ENCODE peak calls at places on chromosomes 1 and 21, in eight cellular contexts. S is lower leg skin, Z is neural progenitor cell, K is AG10803, P is heart left ventricle, O is GM23338, R is NT2/D1, Y is right atrium auricular region. W is an unnamed sample.

GRCh38 chr1:7642781-7643180 is 128.3 kb upstream of the VAMP3 start:
- DNase-seq in S (no peak), Z (no peak), K (no peak), P (peak; percentile 18), O (peak; percentile 43), R (no peak), Y (no peak), W (no peak)

GRCh38 chr1:173107696-173108095 is 57.0 kb upstream of the TNFSF18 start:
- DNase-seq in S (no peak), Z (no peak), K (no peak), P (no peak), O (no peak), R (no peak), Y (no peak), W (no peak)

GRCh38 chr1:56516539-56517252 is 62.7 kb downstream of the PLPP3 start:
- DNase-seq in S (peak; percentile 44), Z (no peak), K (peak; percentile 51), P (no peak), O (peak; percentile 84), R (no peak), Y (no peak), W (no peak)

GRCh38 chr1:92486251-92487077 is at the start of gene GFI1:
- DNase-seq in S (no peak), Z (peak; percentile 74), K (no peak), P (peak; percentile 75), O (peak; percentile 76), R (no peak), Y (no peak), W (no peak)

GRCh38 chr1:13699936-13700520 is at the start of gene PRDM2:
- DNase-seq in S (no peak), Z (peak; percentile 74), K (peak; percentile 42), P (peak; percentile 84), O (peak; percentile 55), R (peak; percentile 13), Y (no peak), W (peak; percentile 28)

GRCh38 chr1:206000641-206001339 is 2.4 kb downstream of the RAB7B start:
- DNase-seq in S (no peak), Z (no peak), K (peak; percentile 14), P (no peak), O (no peak), R (no peak), Y (no peak), W (no peak)

GRCh38 chr1:201217146-201217545 is 26.5 kb downstream of the IGFN1 start:
- DNase-seq in S (peak; percentile 6), Z (no peak), K (no peak), P (no peak), O (no peak), R (no peak), Y (peak; percentile 13), W (no peak)

GRCh38 chr1:78716186-78716585 is 66.6 kb downstream of the IFI44 start:
- DNase-seq in S (no peak), Z (no peak), K (peak; percentile 81), P (no peak), O (no peak), R (no peak), Y (no peak), W (no peak)

GRCh38 chr1:87478231-87478630 is 149.6 kb downstream of the LMO4 start:
- DNase-seq in S (no peak), Z (peak; percentile 56), K (peak; percentile 13), P (no peak), O (peak; percentile 69), R (peak; percentile 25), Y (peak; percentile 77), W (no peak)

GRCh38 chr1:183374825-183375224 is 43.4 kb downstream of the NMNAT2 start:
- DNase-seq in S (no peak), Z (no peak), K (no peak), P (no peak), O (peak; percentile 24), R (no peak), Y (no peak), W (no peak)

GRCh38 chr1:96926176-96926575 is 204.6 kb downstream of the PTBP2 start:
- DNase-seq in S (no peak), Z (no peak), K (no peak), P (no peak), O (no peak), R (no peak), Y (no peak), W (no peak)

GRCh38 chr1:88737338-88737927 is 53.4 kb downstream of the PKN2 start:
- DNase-seq in S (no peak), Z (no peak), K (no peak), P (no peak), O (peak; percentile 13), R (no peak), Y (no peak), W (no peak)

GRCh38 chr21:43735236-43736091 is 16.5 kb downstream of the PDXK start:
- DNase-seq in S (no peak), Z (no peak), K (no peak), P (no peak), O (no peak), R (no peak), Y (no peak), W (no peak)

GRCh38 chr1:163320891-163321290 is 863 bp upstream of the NUF2 start:
- DNase-seq in S (no peak), Z (peak; percentile 6), K (no peak), P (no peak), O (peak; percentile 83), R (peak; percentile 22), Y (no peak), W (no peak)

GRCh38 chr1:156130578-156130942 is 16.0 kb downstream of the LMNA start:
- DNase-seq in S (no peak), Z (no peak), K (no peak), P (no peak), O (no peak), R (no peak), Y (no peak), W (no peak)
- H3K4me3 ChIP-seq in S (no peak overlapping the region), Z (no peak overlapping the region), K (no peak overlapping the region), P (no peak overlapping the region), O (no peak overlapping the region), R (no peak overlapping the region), Y (no peak overlapping the region), W (no peak overlapping the region)

GRCh38 chr1:28986296-28986910 is 72.0 kb downstream of the EPB41 start:
- DNase-seq in S (no peak), Z (no peak), K (no peak), P (no peak), O (no peak), R (no peak), Y (no peak), W (no peak)
- H3K4me3 ChIP-seq in S (no peak overlapping the region), Z (no peak overlapping the region), K (no peak overlapping the region), P (no peak overlapping the region), O (no peak overlapping the region), R (no peak overlapping the region), Y (no peak overlapping the region), W (no peak overlapping the region)

DNA sequence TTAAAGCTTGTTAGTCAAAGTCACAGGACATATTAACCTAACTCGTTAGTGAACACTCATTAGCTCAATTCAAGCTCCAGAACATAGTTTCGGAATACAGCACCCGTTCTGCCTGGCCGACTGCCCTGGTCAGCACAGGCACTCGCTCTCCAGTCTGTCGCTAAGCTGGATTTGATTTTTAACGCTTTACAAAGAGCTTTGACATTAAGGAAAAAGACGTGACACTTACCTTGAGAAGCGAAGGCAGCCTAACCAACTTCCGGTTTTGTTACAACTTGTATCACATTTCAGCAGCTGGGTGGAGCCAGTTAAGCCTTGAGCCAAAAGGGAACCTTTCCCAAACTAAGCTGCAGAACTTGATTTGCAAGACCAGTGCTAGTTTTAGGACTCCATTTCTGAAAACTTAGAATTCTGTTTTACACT is at the start of gene FRRS1:
- DNase-seq in S (peak; percentile 83), Z (peak; percentile 71), K (peak; percentile 53), P (peak; percentile 71), O (peak; percentile 92), R (peak; percentile 57), Y (peak; percentile 75), W (peak; percentile 35)
- H3K4me3 ChIP-seq in S (peak within 1 kb of the TSS; percentile 41), Z (peak within 1 kb of the TSS; percentile 62), K (peak within 1 kb of the TSS; percentile 71), P (peak within 1 kb of the TSS; percentile 62), O (peak within 1 kb of the TSS; percentile 56), R (peak within 1 kb of the TSS; percentile 76), Y (peak within 1 kb of the TSS; percentile 49), W (peak within 1 kb of the TSS; percentile 45)

GRCh38 chr1:170261669-170262068 is 115.9 kb downstream of the NTMT2 start:
- DNase-seq in S (no peak), Z (no peak), K (peak; percentile 94), P (no peak), O (no peak), R (no peak), Y (no peak), W (no peak)

GRCh38 chr1:170265234-170265633 is 119.5 kb downstream of the NTMT2 start:
- DNase-seq in S (no peak), Z (no peak), K (no peak), P (no peak), O (peak; percentile 11), R (no peak), Y (no peak), W (no peak)

GRCh38 chr1:170267317-170267716 is 121.6 kb downstream of the NTMT2 start:
- DNase-seq in S (no peak), Z (peak; percentile 36), K (peak; percentile 22), P (no peak), O (peak; percentile 54), R (no peak), Y (no peak), W (no peak)

GRCh38 chr1:170262540-170262939 is 116.8 kb downstream of the NTMT2 start:
- DNase-seq in S (no peak), Z (no peak), K (peak; percentile 38), P (no peak), O (no peak), R (no peak), Y (no peak), W (no peak)
- H3K4me3 ChIP-seq in S (no peak overlapping the region), Z (no peak overlapping the region), K (no peak overlapping the region), P (no peak overlapping the region), O (no peak overlapping the region), R (no peak overlapping the region), Y (no peak overlapping the region), W (no peak overlapping the region)

GRCh38 chr1:159929155-159930051 is 4.1 kb upstream of the TAGLN2 start:
- DNase-seq in S (peak; percentile 65), Z (peak; percentile 44), K (no peak), P (no peak), O (peak; percentile 83), R (no peak), Y (no peak), W (no peak)
- H3K4me3 ChIP-seq in S (no peak overlapping the region), Z (no peak overlapping the region), K (no peak overlapping the region), P (no peak overlapping the region), O (no peak overlapping the region), R (no peak overlapping the region), Y (no peak overlapping the region), W (no peak overlapping the region)